ENCODE peak calls at places on chromosome X, in five cellular contexts. G is spleen, V is H1, R is sigmoid colon, D is HepG2. M is an unnamed sample.

GRCh38 chrX:107465932-107466620 is 16.6 kb downstream of the FRMPD3 start:
- DNase-seq in G (no peak), V (no peak), R (no peak), D (no peak), M (no peak)

GRCh38 chrX:105882581-105883275 is 60.4 kb downstream of the NRK start:
- DNase-seq in G (no peak), V (no peak), R (no peak), D (no peak), M (no peak)

GRCh38 chrX:349196-349595 is 30.6 kb upstream of the GTPBP6 start:
- DNase-seq in G (peak; percentile 64), V (no peak), R (peak; percentile 47), D (no peak), M (no peak)

GRCh38 chrX:135213200-135213844 is 38.5 kb upstream of the ETDA start:
- DNase-seq in G (no peak), V (no peak), R (no peak), D (no peak), M (no peak)

GRCh38 chrX:37961118-37961517 is 45.2 kb upstream of the SYTL5 start:
- DNase-seq in G (no peak), V (no peak), R (no peak), D (no peak), M (no peak)

GRCh38 chrX:9730078-9730477 is 35.6 kb downstream of the GPR143 start:
- DNase-seq in G (no peak), V (no peak), R (no peak), D (no peak), M (no peak)

GRCh38 chrX:30313322-30313721 is 4.1 kb upstream of the NR0B1 start:
- DNase-seq in G (no peak), V (no peak), R (no peak), D (peak; percentile 77), M (no peak)

GRCh38 chrX:124005220-124005619 is 43.7 kb downstream of the STAG2 start:
- DNase-seq in G (no peak), V (no peak), R (no peak), D (no peak), M (no peak)

GRCh38 chrX:135384161-135384836 is 37.4 kb upstream of the SMIM10L2A start:
- DNase-seq in G (no peak), V (no peak), R (no peak), D (no peak), M (no peak)

GRCh38 chrX:100643943-100644587 is at the start of gene SRPX2:
- DNase-seq in G (no peak), V (no peak), R (peak; percentile 85), D (no peak), M (peak; percentile 50)

GRCh38 chrX:12013220-12013619 is 125.1 kb upstream of the FRMPD4 start:
- DNase-seq in G (no peak), V (no peak), R (no peak), D (no peak), M (no peak)

GRCh38 chrX:109774706-109775105 is 41.6 kb upstream of the ACSL4 start:
- DNase-seq in G (no peak), V (no peak), R (no peak), D (peak; percentile 79), M (no peak)

GRCh38 chrX:151970661-151971060 is 3.8 kb downstream of the GABRE start:
- DNase-seq in G (no peak), V (no peak), R (peak; percentile 83), D (peak; percentile 90), M (peak; percentile 35)

GRCh38 chrX:27626066-27626465 is 35.9 kb downstream of the DCAF8L2 start:
- DNase-seq in G (no peak), V (no peak), R (no peak), D (no peak), M (no peak)

GRCh38 chrX:23938690-23939089 is 30.9 kb downstream of the CXorf58 start:
- DNase-seq in G (no peak), V (no peak), R (no peak), D (no peak), M (no peak)

GRCh38 chrX:3345281-3346081 is 971 bp downstream of the MXRA5 start:
- DNase-seq in G (peak; percentile 76), V (peak; percentile 60), R (peak; percentile 72), D (no peak), M (no peak)

GRCh38 chrX:37590047-37590446 is 18.6 kb downstream of the LANCL3 start:
- DNase-seq in G (no peak), V (no peak), R (no peak), D (no peak), M (no peak)

GRCh38 chrX:135707880-135708279 is 5.6 kb upstream of the CT45A1 start:
- DNase-seq in G (no peak), V (peak; percentile 49), R (no peak), D (peak; percentile 31), M (peak; percentile 16)

GRCh38 chrX:136156560-136157117 is 9.3 kb downstream of the FHL1 start:
- DNase-seq in G (no peak), V (no peak), R (no peak), D (no peak), M (no peak)

GRCh38 chrX:18674417-18674787 is 2.5 kb upstream of the RS1 start:
- DNase-seq in G (peak; percentile 86), V (peak; percentile 53), R (peak; percentile 66), D (no peak), M (peak; percentile 25)

GRCh38 chrX:31318866-31319265 is 247.0 kb upstream of the FTHL17 start:
- DNase-seq in G (no peak), V (no peak), R (no peak), D (no peak), M (no peak)

GRCh38 chrX:135985123-135985973 is at the start of gene SLC9A6:
- DNase-seq in G (peak; percentile 95), V (peak; percentile 66), R (peak; percentile 87), D (peak; percentile 27), M (peak; percentile 81)

GRCh38 chrX:11287505-11287904 is 5.7 kb upstream of the AMELX start:
- DNase-seq in G (no peak), V (no peak), R (no peak), D (no peak), M (no peak)

GRCh38 chrX:68254738-68255645 is 178.3 kb downstream of the OPHN1 start:
- DNase-seq in G (no peak), V (no peak), R (no peak), D (no peak), M (no peak)

GRCh38 chrX:51894697-51895336 is 1.4 kb downstream of the MAGED1 start:
- DNase-seq in G (no peak), V (peak; percentile 44), R (peak; percentile 68), D (no peak), M (peak; percentile 27)

GRCh38 chrX:69815063-69815462 is 199.2 kb downstream of the EDA start:
- DNase-seq in G (no peak), V (no peak), R (peak; percentile 60), D (no peak), M (no peak)

GRCh38 chrX:132488092-132488749 is 617 bp downstream of the MBNL3 start:
- DNase-seq in G (no peak), V (no peak), R (no peak), D (no peak), M (peak; percentile 33)

GRCh38 chrX:10648608-10649007 is 28.2 kb upstream of the MID1 start:
- DNase-seq in G (no peak), V (no peak), R (no peak), D (no peak), M (no peak)

GRCh38 chrX:55867708-55868107 is 150.2 kb downstream of the RRAGB start:
- DNase-seq in G (no peak), V (no peak), R (no peak), D (no peak), M (no peak)

GRCh38 chrX:72307646-72308051 is 1.9 kb upstream of the CITED1 start:
- DNase-seq in G (no peak), V (no peak), R (no peak), D (no peak), M (no peak)

GRCh38 chrX:23742174-23742692 is 843 bp downstream of the ACOT9 start:
- DNase-seq in G (no peak), V (no peak), R (peak; percentile 80), D (peak; percentile 32), M (peak; percentile 31)

GRCh38 chrX:68991691-68992345 is 163.0 kb downstream of the EFNB1 start:
- DNase-seq in G (no peak), V (no peak), R (no peak), D (no peak), M (no peak)

GRCh38 chrX:66162331-66162822 is 1.7 kb upstream of the HEPH start:
- DNase-seq in G (no peak), V (no peak), R (no peak), D (no peak), M (peak; percentile 68)

GRCh38 chrX:39162322-39162721 is 361.1 kb downstream of the MID1IP1 start:
- DNase-seq in G (peak; percentile 79), V (peak; percentile 53), R (no peak), D (no peak), M (peak; percentile 57)

GRCh38 chrX:110671068-110671803 is 124.4 kb downstream of the CHRDL1 start:
- DNase-seq in G (no peak), V (no peak), R (no peak), D (no peak), M (no peak)

DNA sequence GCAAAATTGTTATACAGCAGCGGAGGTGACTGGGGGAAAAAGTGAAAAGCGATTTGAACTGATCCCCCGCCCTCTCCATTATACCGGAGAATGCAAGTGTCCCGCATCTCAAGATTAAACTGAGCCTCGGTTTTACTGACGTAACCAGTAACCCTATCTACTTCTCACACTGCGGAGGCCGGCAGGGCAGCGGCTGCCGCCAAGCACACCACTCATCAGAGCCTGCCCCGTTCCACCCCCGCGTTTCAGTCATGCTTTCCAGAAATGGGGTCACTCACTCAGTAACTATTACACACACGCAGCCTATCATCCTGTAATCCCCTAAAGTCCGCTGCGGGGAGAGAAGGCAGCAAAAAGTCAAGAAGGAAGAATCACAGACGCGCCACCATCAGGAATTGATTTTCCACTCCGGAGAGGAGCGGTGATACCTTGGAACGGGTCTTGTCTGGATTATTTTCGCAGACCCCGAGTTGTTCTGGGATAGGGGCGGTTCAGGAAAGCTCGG is 1.4 kb downstream of the RPS6KA3 start:
- DNase-seq in G (peak; percentile 80), V (peak; percentile 43), R (peak; percentile 83), D (peak; percentile 31), M (peak; percentile 62)
- TF ChIP-seq POLR2AphosphoS5 in G (peak; percentile 77), V (peak; percentile 29), R (peak; percentile 79), D (peak; percentile 46), M (peak; percentile 62)

GRCh38 chrX:153973127-153974002 is 811 bp downstream of the TMEM187 start:
- DNase-seq in G (peak; percentile 80), V (no peak), R (no peak), D (peak; percentile 40), M (no peak)
- TF ChIP-seq POLR2AphosphoS5 in G (no peak), V (no peak), R (no peak), D (no peak), M (no peak)

GRCh38 chrX:140440891-140441290 is 64.0 kb downstream of the SOX3 start:
- DNase-seq in G (no peak), V (no peak), R (no peak), D (no peak), M (no peak)
- TF ChIP-seq POLR2AphosphoS5 in G (no peak), V (no peak), R (no peak), D (no peak), M (no peak)

GRCh38 chrX:15854080-15854655 is 445 bp downstream of the AP1S2 start:
- DNase-seq in G (peak; percentile 94), V (peak; percentile 58), R (peak; percentile 76), D (peak; percentile 24), M (peak; percentile 60)

GRCh38 chrX:15856580-15856979 is 2.0 kb upstream of the AP1S2 start:
- DNase-seq in G (no peak), V (no peak), R (no peak), D (no peak), M (no peak)

GRCh38 chrX:15855562-15856256 is 1.1 kb upstream of the AP1S2 start:
- DNase-seq in G (no peak), V (no peak), R (no peak), D (no peak), M (no peak)

GRCh38 chrX:15853586-15854079 is 980 bp downstream of the AP1S2 start:
- DNase-seq in G (no peak), V (no peak), R (no peak), D (no peak), M (no peak)

GRCh38 chrX:15854712-15855561 is at the start of gene AP1S2:
- DNase-seq in G (peak; percentile 100), V (peak; percentile 85), R (peak; percentile 97), D (peak; percentile 80), M (peak; percentile 97)
- TF ChIP-seq POLR2AphosphoS5 in G (peak; percentile 88), V (no peak), R (peak; percentile 81), D (no peak), M (peak; percentile 85)

M was measured in transverse colon.